ENCODE peak calls at places on chromosomes 16 and 17, in eight cellular contexts. N, T, D, J, Y, E, L and Z are unnamed samples. For H3K4me1, the result is how much of the 10 kb centered on the place peaks cover.

GRCh38 chr17:9381068-9381467 is 194.6 kb downstream of the STX8 start:
- DNase-seq in E (no peak), D (peak), T (no peak), N (no peak), Y (no peak), J (no peak), L (no peak), Z (no peak)

GRCh38 chr16:6008656-6009055 is 911.1 kb upstream of the EEF2KMT start:
- DNase-seq in E (no peak), J (no peak), Y (no peak), T (no peak), D (no peak), N (no peak), L (no peak), Z (no peak)

GRCh38 chr17:1939979-1940809 is 84.9 kb downstream of the RTN4RL1 start:
- DNase-seq in N (no peak), L (no peak), J (no peak), Y (no peak), T (no peak), D (no peak), E (peak), Z (no peak)

GRCh38 chr16:50093607-50094570 is 28.1 kb downstream of the HEATR3 start:
- DNase-seq in L (no peak), N (peak), D (no peak), J (peak), T (peak), Y (no peak), E (peak), Z (peak)

GRCh38 chr16:74726736-74727135 is 26.1 kb upstream of the MLKL start:
- DNase-seq in D (no peak), T (no peak), J (no peak), N (no peak), Y (no peak), E (peak), L (no peak), Z (no peak)

GRCh38 chr17:80819422-80820164 is 172.0 kb upstream of the CHMP6 start:
- DNase-seq in E (peak), Y (no peak), T (no peak), D (no peak), L (no peak), N (no peak), J (no peak), Z (no peak)

GRCh38 chr16:89150981-89151380 is 20.6 kb upstream of the CDH15 start:
- DNase-seq in E (no peak), D (no peak), T (no peak), J (no peak), N (no peak), Y (no peak), L (no peak), Z (no peak)

GRCh38 chr17:48819466-48819865 is 2.4 kb upstream of the TTLL6 start:
- DNase-seq in N (no peak), E (no peak), T (no peak), Y (no peak), L (no peak), D (no peak), J (no peak), Z (no peak)

GRCh38 chr16:30458561-30459394 is 13.1 kb upstream of the SEPHS2 start:
- DNase-seq in D (no peak), N (no peak), E (peak), T (no peak), J (no peak), L (no peak), Y (no peak), Z (no peak)

GRCh38 chr17:81403040-81403467 is 7.8 kb downstream of the BAHCC1 start:
- DNase-seq in T (no peak), N (no peak), L (no peak), Y (no peak), J (no peak), E (no peak), D (peak), Z (no peak)

GRCh38 chr17:49061524-49061943 is 64.3 kb downstream of the IGF2BP1 start:
- DNase-seq in N (no peak), T (no peak), L (no peak), D (peak), J (no peak), Y (no peak), E (no peak), Z (no peak)

GRCh38 chr16:457732-458400 is 32.4 kb downstream of the RAB11FIP3 start:
- DNase-seq in Y (no peak), T (peak), N (no peak), J (no peak), L (no peak), D (no peak), E (no peak), Z (no peak)

GRCh38 chr16:69382421-69382820 is 3.4 kb downstream of the TERF2 start:
- DNase-seq in D (peak), N (peak), L (no peak), Y (no peak), J (no peak), T (no peak), E (no peak), Z (no peak)
- H3K4me3 ChIP-seq in D (no peak), N (no peak), L (no peak), Y (no peak), J (no peak), T (no peak), E (no peak), Z (no peak)

GRCh38 chr17:17694229-17695081 is 13.2 kb downstream of the RAI1 start:
- DNase-seq in T (peak), N (peak), Y (no peak), L (peak), D (peak), E (peak), J (peak), Z (peak)

GRCh38 chr17:17698869-17699351 is 17.7 kb downstream of the RAI1 start:
- DNase-seq in E (no peak), L (no peak), J (peak), Y (no peak), D (peak), N (no peak), T (no peak), Z (no peak)

GRCh38 chr17:17698371-17698770 is 17.1 kb downstream of the RAI1 start:
- DNase-seq in T (no peak), Y (no peak), E (no peak), L (no peak), J (no peak), D (no peak), N (no peak), Z (no peak)

GRCh38 chr17:17696075-17696474 is 14.8 kb downstream of the RAI1 start:
- DNase-seq in L (no peak), Y (no peak), J (no peak), D (no peak), N (no peak), T (no peak), E (no peak), Z (no peak)

DNA sequence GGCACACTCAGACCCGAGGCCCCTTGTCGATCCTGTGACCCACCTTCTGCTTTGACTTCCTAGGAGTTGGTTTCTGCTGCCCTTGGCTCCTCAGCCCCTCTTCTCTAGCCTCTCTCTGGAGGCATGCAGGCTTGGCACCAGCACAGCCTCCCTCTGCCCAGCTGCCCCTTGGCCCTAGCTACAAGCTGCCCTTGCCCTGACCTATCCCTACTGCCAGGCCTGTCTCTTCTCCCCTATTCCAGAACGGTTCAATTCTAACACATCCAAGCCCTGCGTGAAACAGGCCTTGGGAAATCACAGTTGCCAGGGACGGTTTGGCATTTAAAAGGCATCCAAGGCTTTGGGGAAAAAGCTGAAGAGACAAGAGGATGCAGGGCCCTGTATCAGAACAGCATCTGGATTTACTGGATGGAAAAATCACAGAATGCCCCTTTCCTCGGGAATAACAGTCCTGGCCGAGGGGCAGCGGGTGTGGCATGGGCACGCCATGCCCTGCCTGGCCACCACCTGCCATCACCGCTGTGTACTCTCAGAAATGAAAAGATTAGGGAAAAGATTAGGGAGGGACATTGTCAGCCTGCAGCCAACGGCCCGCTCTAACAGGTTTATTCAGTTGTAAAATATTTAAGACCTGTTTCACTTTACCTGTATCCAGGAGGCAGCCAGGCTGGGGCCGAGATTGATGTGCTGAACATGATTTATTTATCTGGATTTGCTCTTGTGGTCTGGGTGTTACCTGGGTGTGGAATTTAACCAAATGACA is 15.8 kb downstream of the RAI1 start:
- DNase-seq in J (no peak), Y (no peak), L (no peak), T (peak), D (no peak), E (no peak), N (no peak), Z (peak)
- H3K4me1 ChIP-seq in J (half or more), Y (half or more), L (half or more), T (half or more), D (half or more), E (under half), N (under half), Z (half or more)

DNA sequence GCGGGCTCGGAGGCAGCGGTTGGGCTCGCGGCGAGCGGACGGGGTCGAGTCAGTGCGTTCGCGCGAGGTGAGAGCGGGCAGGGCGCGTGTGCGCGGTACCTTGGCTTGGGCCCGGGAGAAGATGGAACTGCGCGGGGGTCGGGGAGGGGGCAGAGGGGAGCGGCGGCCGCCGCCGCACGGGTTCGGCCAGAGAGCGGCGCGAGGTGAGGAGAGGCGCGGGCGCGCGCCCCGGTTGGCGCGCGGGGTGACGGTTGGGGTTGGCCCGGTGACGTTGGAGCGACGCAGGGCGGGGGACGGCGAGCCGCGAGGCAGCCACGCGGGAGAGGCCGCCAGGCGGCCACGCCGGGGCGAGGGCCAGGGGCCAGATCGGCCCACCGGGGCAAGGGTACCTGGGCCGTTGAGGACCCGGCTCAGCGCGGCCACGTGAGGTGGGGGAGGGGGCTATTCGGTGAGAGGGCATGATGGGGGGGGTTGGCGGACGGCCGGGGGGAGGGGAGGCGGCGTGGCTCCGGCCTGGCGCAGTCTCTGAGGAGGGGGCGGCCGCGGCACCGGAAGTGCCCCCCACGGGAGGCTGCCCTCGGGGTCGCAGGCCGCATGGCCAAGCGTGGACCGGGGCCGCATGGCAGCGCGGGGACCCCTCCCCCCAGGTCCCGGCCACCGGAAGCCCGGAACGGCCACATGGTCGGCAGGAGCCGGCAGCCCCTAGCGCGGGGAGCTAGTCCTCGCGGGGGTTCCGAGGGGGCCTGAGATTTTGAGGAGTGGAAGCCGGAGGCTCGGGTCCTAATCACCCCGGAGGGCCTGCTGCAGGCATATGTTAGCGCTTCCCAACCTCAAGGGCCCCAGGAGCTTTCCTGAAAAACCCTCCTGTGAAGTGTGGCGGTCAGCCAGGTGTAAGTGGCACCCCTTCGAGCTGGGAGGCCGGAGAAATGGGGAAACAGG is 527 bp downstream of the EIF5A start:
- DNase-seq in Y (no peak), D (peak), E (peak), T (peak), L (peak), N (peak), J (peak), Z (no peak)
- TF ChIP-seq POLR2A in Y (no peak), D (no peak), E (no peak), T (no peak), L (no peak), N (no peak), J (no peak), Z (no peak)

DNA sequence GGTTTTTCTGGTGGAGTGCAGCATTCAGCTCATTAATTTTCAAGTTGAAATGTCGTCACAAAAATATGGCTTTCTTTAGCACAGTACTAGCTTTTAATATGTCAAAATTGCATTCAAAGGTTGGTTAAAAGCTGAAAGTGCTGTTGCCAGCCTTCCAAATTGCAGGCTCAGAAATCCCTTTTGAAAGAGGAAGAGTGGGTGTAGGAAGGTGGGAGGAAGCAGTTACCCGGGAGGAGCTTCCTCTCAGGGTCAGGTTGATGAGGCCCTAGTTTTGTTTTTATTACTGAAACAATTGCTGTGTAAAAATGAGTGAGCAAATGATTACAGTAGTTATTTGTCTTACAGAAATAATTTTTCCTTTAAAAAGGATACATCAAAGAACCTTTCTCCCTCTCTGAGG is 41.4 kb downstream of the SEC14L1 start:
- DNase-seq in L (no peak), D (no peak), T (no peak), Y (no peak), E (no peak), J (no peak), N (no peak), Z (no peak)
- H3K4me3 ChIP-seq in L (no peak), D (no peak), T (no peak), Y (no peak), E (no peak), J (no peak), N (no peak), Z (no peak)